ENCODE peak calls at places on chromosomes 12 and 14, in nine cellular contexts. One of them, this sample, is unnamed.

GRCh38 chr14:94770251-94770749 is 387 bp upstream of the GSC start:
- DNase-seq in posterior cingulate gyrus: no peak
- DNase-seq in RPMI7951: no peak
- DNase-seq in NCI-H1694: no peak
- DNase-seq in transverse colon: no peak
- DNase-seq in NCI-H1092 treated with DMSO at 0.1 percent for 48 hours: no peak
- DNase-seq in globus pallidus: no peak
- DNase-seq in AML-193: no peak
- DNase-seq in T-helper 2 cell: no peak
- DNase-seq in this sample: no peak

GRCh38 chr12:95513599-95513998 is 37.7 kb downstream of the USP44 start:
- DNase-seq in posterior cingulate gyrus: no peak
- DNase-seq in RPMI7951: no peak
- DNase-seq in NCI-H1694: no peak
- DNase-seq in transverse colon: no peak
- DNase-seq in NCI-H1092 treated with DMSO at 0.1 percent for 48 hours: no peak
- DNase-seq in globus pallidus: no peak
- DNase-seq in AML-193: no peak
- DNase-seq in T-helper 2 cell: no peak
- DNase-seq in this sample: no peak

GRCh38 chr14:51643137-51643536 is 8.6 kb upstream of the FRMD6 start:
- DNase-seq in posterior cingulate gyrus: no peak
- DNase-seq in RPMI7951: peak; percentile 65
- DNase-seq in NCI-H1694: no peak
- DNase-seq in transverse colon: no peak
- DNase-seq in NCI-H1092 treated with DMSO at 0.1 percent for 48 hours: no peak
- DNase-seq in globus pallidus: no peak
- DNase-seq in AML-193: no peak
- DNase-seq in T-helper 2 cell: no peak
- DNase-seq in this sample: no peak

GRCh38 chr12:47818382-47818700 is 1.4 kb downstream of the HDAC7 start:
- DNase-seq in posterior cingulate gyrus: no peak
- DNase-seq in RPMI7951: no peak
- DNase-seq in NCI-H1694: no peak
- DNase-seq in transverse colon: peak; percentile 26
- DNase-seq in NCI-H1092 treated with DMSO at 0.1 percent for 48 hours: no peak
- DNase-seq in globus pallidus: no peak
- DNase-seq in AML-193: no peak
- DNase-seq in T-helper 2 cell: no peak
- DNase-seq in this sample: peak; percentile 69

GRCh38 chr14:33707751-33708150 is 243.1 kb downstream of the EGLN3 start:
- DNase-seq in posterior cingulate gyrus: no peak
- DNase-seq in RPMI7951: no peak
- DNase-seq in NCI-H1694: no peak
- DNase-seq in transverse colon: no peak
- DNase-seq in NCI-H1092 treated with DMSO at 0.1 percent for 48 hours: no peak
- DNase-seq in globus pallidus: no peak
- DNase-seq in AML-193: no peak
- DNase-seq in T-helper 2 cell: no peak
- DNase-seq in this sample: no peak

GRCh38 chr12:31298510-31298904 is 27.4 kb downstream of the SINHCAF start:
- DNase-seq in posterior cingulate gyrus: no peak
- DNase-seq in RPMI7951: no peak
- DNase-seq in NCI-H1694: no peak
- DNase-seq in transverse colon: no peak
- DNase-seq in NCI-H1092 treated with DMSO at 0.1 percent for 48 hours: no peak
- DNase-seq in globus pallidus: no peak
- DNase-seq in AML-193: no peak
- DNase-seq in T-helper 2 cell: no peak
- DNase-seq in this sample: no peak

GRCh38 chr12:101490286-101490920 is 15.3 kb downstream of the SPIC start:
- DNase-seq in posterior cingulate gyrus: no peak
- DNase-seq in RPMI7951: no peak
- DNase-seq in NCI-H1694: peak; percentile 6
- DNase-seq in transverse colon: peak; percentile 57
- DNase-seq in NCI-H1092 treated with DMSO at 0.1 percent for 48 hours: peak; percentile 39
- DNase-seq in globus pallidus: no peak
- DNase-seq in AML-193: peak; percentile 25
- DNase-seq in T-helper 2 cell: no peak
- DNase-seq in this sample: no peak

GRCh38 chr12:105355752-105356151 is 25.3 kb downstream of the C12orf75 start:
- DNase-seq in posterior cingulate gyrus: no peak
- DNase-seq in RPMI7951: peak; percentile 63
- DNase-seq in NCI-H1694: no peak
- DNase-seq in transverse colon: no peak
- DNase-seq in NCI-H1092 treated with DMSO at 0.1 percent for 48 hours: no peak
- DNase-seq in globus pallidus: no peak
- DNase-seq in AML-193: no peak
- DNase-seq in T-helper 2 cell: no peak
- DNase-seq in this sample: no peak

GRCh38 chr14:97459180-97459579 is 662.0 kb downstream of the VRK1 start:
- DNase-seq in posterior cingulate gyrus: no peak
- DNase-seq in RPMI7951: peak; percentile 5
- DNase-seq in NCI-H1694: no peak
- DNase-seq in transverse colon: no peak
- DNase-seq in NCI-H1092 treated with DMSO at 0.1 percent for 48 hours: no peak
- DNase-seq in globus pallidus: no peak
- DNase-seq in AML-193: no peak
- DNase-seq in T-helper 2 cell: no peak
- DNase-seq in this sample: no peak

GRCh38 chr14:44880791-44881190 is 81.0 kb downstream of the KLHL28 start:
- DNase-seq in posterior cingulate gyrus: no peak
- DNase-seq in RPMI7951: no peak
- DNase-seq in NCI-H1694: no peak
- DNase-seq in transverse colon: no peak
- DNase-seq in NCI-H1092 treated with DMSO at 0.1 percent for 48 hours: no peak
- DNase-seq in globus pallidus: no peak
- DNase-seq in AML-193: no peak
- DNase-seq in T-helper 2 cell: no peak
- DNase-seq in this sample: no peak

GRCh38 chr14:69351385-69351784 is 46.7 kb downstream of the ERH start:
- DNase-seq in posterior cingulate gyrus: no peak
- DNase-seq in RPMI7951: no peak
- DNase-seq in NCI-H1694: no peak
- DNase-seq in transverse colon: no peak
- DNase-seq in NCI-H1092 treated with DMSO at 0.1 percent for 48 hours: no peak
- DNase-seq in globus pallidus: no peak
- DNase-seq in AML-193: peak; percentile 9
- DNase-seq in T-helper 2 cell: no peak
- DNase-seq in this sample: no peak

GRCh38 chr12:28209782-28210181 is 19.5 kb downstream of the CCDC91 start:
- DNase-seq in posterior cingulate gyrus: no peak
- DNase-seq in RPMI7951: peak; percentile 39
- DNase-seq in NCI-H1694: no peak
- DNase-seq in transverse colon: no peak
- DNase-seq in NCI-H1092 treated with DMSO at 0.1 percent for 48 hours: no peak
- DNase-seq in globus pallidus: no peak
- DNase-seq in AML-193: no peak
- DNase-seq in T-helper 2 cell: no peak
- DNase-seq in this sample: no peak

GRCh38 chr12:106082216-106083175 is 56.3 kb downstream of the NUAK1 start:
- DNase-seq in posterior cingulate gyrus: no peak
- DNase-seq in RPMI7951: peak; percentile 51
- DNase-seq in NCI-H1694: no peak
- DNase-seq in transverse colon: no peak
- DNase-seq in NCI-H1092 treated with DMSO at 0.1 percent for 48 hours: no peak
- DNase-seq in globus pallidus: no peak
- DNase-seq in AML-193: no peak
- DNase-seq in T-helper 2 cell: no peak
- DNase-seq in this sample: no peak

GRCh38 chr12:59388176-59388575 is 207.7 kb upstream of the SLC16A7 start:
- DNase-seq in posterior cingulate gyrus: no peak
- DNase-seq in RPMI7951: no peak
- DNase-seq in NCI-H1694: no peak
- DNase-seq in transverse colon: no peak
- DNase-seq in NCI-H1092 treated with DMSO at 0.1 percent for 48 hours: peak; percentile 1
- DNase-seq in globus pallidus: no peak
- DNase-seq in AML-193: no peak
- DNase-seq in T-helper 2 cell: no peak
- DNase-seq in this sample: no peak

GRCh38 chr12:55736780-55737580 is 5.9 kb upstream of the GDF11 start:
- DNase-seq in posterior cingulate gyrus: peak; percentile 67
- DNase-seq in RPMI7951: peak; percentile 69
- DNase-seq in NCI-H1694: peak; percentile 80
- DNase-seq in transverse colon: peak; percentile 89
- DNase-seq in NCI-H1092 treated with DMSO at 0.1 percent for 48 hours: peak; percentile 24
- DNase-seq in globus pallidus: peak; percentile 70
- DNase-seq in AML-193: peak; percentile 51
- DNase-seq in T-helper 2 cell: no peak
- DNase-seq in this sample: peak; percentile 69

GRCh38 chr12:13154027-13154538 is 42.4 kb upstream of the EMP1 start:
- DNase-seq in posterior cingulate gyrus: no peak
- DNase-seq in RPMI7951: peak; percentile 38
- DNase-seq in NCI-H1694: no peak
- DNase-seq in transverse colon: no peak
- DNase-seq in NCI-H1092 treated with DMSO at 0.1 percent for 48 hours: no peak
- DNase-seq in globus pallidus: no peak
- DNase-seq in AML-193: peak; percentile 31
- DNase-seq in T-helper 2 cell: no peak
- DNase-seq in this sample: no peak

GRCh38 chr14:75826599-75826998 is 155.2 kb downstream of the TGFB3 start:
- DNase-seq in posterior cingulate gyrus: no peak
- DNase-seq in RPMI7951: no peak
- DNase-seq in NCI-H1694: no peak
- DNase-seq in transverse colon: no peak
- DNase-seq in NCI-H1092 treated with DMSO at 0.1 percent for 48 hours: no peak
- DNase-seq in globus pallidus: no peak
- DNase-seq in AML-193: no peak
- DNase-seq in T-helper 2 cell: no peak
- DNase-seq in this sample: no peak

GRCh38 chr12:98456583-98457573 is 58.5 kb upstream of the TMPO start:
- DNase-seq in posterior cingulate gyrus: no peak
- DNase-seq in RPMI7951: peak; percentile 60
- DNase-seq in NCI-H1694: no peak
- DNase-seq in transverse colon: peak; percentile 28
- DNase-seq in NCI-H1092 treated with DMSO at 0.1 percent for 48 hours: peak; percentile 24
- DNase-seq in globus pallidus: no peak
- DNase-seq in AML-193: no peak
- DNase-seq in T-helper 2 cell: no peak
- DNase-seq in this sample: peak; percentile 60

GRCh38 chr12:95351745-95352144 is 122.2 kb upstream of the METAP2 start:
- DNase-seq in posterior cingulate gyrus: no peak
- DNase-seq in RPMI7951: peak; percentile 18
- DNase-seq in NCI-H1694: no peak
- DNase-seq in transverse colon: no peak
- DNase-seq in NCI-H1092 treated with DMSO at 0.1 percent for 48 hours: no peak
- DNase-seq in globus pallidus: no peak
- DNase-seq in AML-193: no peak
- DNase-seq in T-helper 2 cell: no peak
- DNase-seq in this sample: no peak

GRCh38 chr12:14845350-14845750 is 2.0 kb upstream of the ART4 start:
- DNase-seq in posterior cingulate gyrus: peak; percentile 24
- DNase-seq in RPMI7951: peak; percentile 53
- DNase-seq in NCI-H1694: peak; percentile 89
- DNase-seq in transverse colon: peak; percentile 49
- DNase-seq in NCI-H1092 treated with DMSO at 0.1 percent for 48 hours: peak; percentile 57
- DNase-seq in globus pallidus: peak; percentile 60
- DNase-seq in AML-193: peak; percentile 25
- DNase-seq in T-helper 2 cell: peak; percentile 29
- DNase-seq in this sample: peak; percentile 81

GRCh38 chr12:107379852-107380567 is 286.7 kb upstream of the CRY1 start:
- DNase-seq in posterior cingulate gyrus: no peak
- DNase-seq in RPMI7951: no peak
- DNase-seq in NCI-H1694: no peak
- DNase-seq in transverse colon: peak; percentile 27
- DNase-seq in NCI-H1092 treated with DMSO at 0.1 percent for 48 hours: peak; percentile 31
- DNase-seq in globus pallidus: no peak
- DNase-seq in AML-193: no peak
- DNase-seq in T-helper 2 cell: no peak
- DNase-seq in this sample: no peak

GRCh38 chr14:88669346-88669745 is 106.5 kb downstream of the ZC3H14 start:
- DNase-seq in posterior cingulate gyrus: no peak
- DNase-seq in RPMI7951: no peak
- DNase-seq in NCI-H1694: no peak
- DNase-seq in transverse colon: no peak
- DNase-seq in NCI-H1092 treated with DMSO at 0.1 percent for 48 hours: no peak
- DNase-seq in globus pallidus: no peak
- DNase-seq in AML-193: no peak
- DNase-seq in T-helper 2 cell: no peak
- DNase-seq in this sample: no peak